ENCODE peak calls at places on chromosomes 13 and 19, in six cellular contexts. Z is esophagus squamous epithelium, X is AG04450, R is IMR-90, L is epithelial cell of proximal tubule, N is neural crest cell. D is an unnamed sample.

GRCh38 chr19:18832331-18833140 is 777 bp downstream of the UPF1 start:
- DNase-seq in N (no peak), L (no peak), Z (no peak), X (no peak), R (no peak), D (peak)

GRCh38 chr13:41707192-41707858 is 250.0 kb downstream of the RGCC start:
- DNase-seq in L (no peak), R (no peak), Z (no peak), N (no peak), X (no peak), D (peak)

GRCh38 chr13:110445183-110445582 is 116.3 kb downstream of the RAB20 start:
- DNase-seq in X (no peak), Z (no peak), R (peak), L (no peak), N (no peak), D (no peak)

GRCh38 chr19:898663-899062 is 5.4 kb downstream of the RNU6-9 start:
- DNase-seq in R (no peak), L (no peak), N (no peak), Z (no peak), X (no peak), D (no peak)

GRCh38 chr19:39845621-39846175 is 481 bp downstream of the FBL start:
- DNase-seq in Z (no peak), R (no peak), N (no peak), L (no peak), X (no peak), D (peak)

GRCh38 chr19:46755077-46755852 is 9.0 kb upstream of the STRN4 start:
- DNase-seq in Z (no peak), L (no peak), N (no peak), X (peak), R (peak), D (peak)

GRCh38 chr19:15025237-15025636 is 24.0 kb upstream of the CASP14 start:
- DNase-seq in N (no peak), L (no peak), R (no peak), Z (no peak), X (no peak), D (peak)

GRCh38 chr13:33764716-33765115 is 53.2 kb upstream of the RFC3 start:
- DNase-seq in X (no peak), R (no peak), L (no peak), Z (no peak), N (no peak), D (no peak)

GRCh38 chr19:55474269-55475265 is 1.9 kb upstream of the ZNF628 start:
- DNase-seq in L (peak), Z (no peak), N (no peak), X (no peak), R (no peak), D (no peak)

GRCh38 chr13:106373989-106374572 is 161.4 kb downstream of the EFNB2 start:
- DNase-seq in N (no peak), R (peak), X (no peak), L (no peak), Z (no peak), D (peak)

GRCh38 chr13:73428137-73428536 is 369.3 kb downstream of the KLF5 start:
- DNase-seq in X (peak), R (peak), N (no peak), Z (no peak), L (peak), D (peak)

GRCh38 chr13:27967736-27968315 is 1.3 kb downstream of the CDX2 start:
- DNase-seq in N (no peak), Z (no peak), R (no peak), X (no peak), L (no peak), D (no peak)

GRCh38 chr13:27969073-27969865 is at the start of gene CDX2:
- DNase-seq in R (no peak), L (no peak), N (no peak), Z (no peak), X (no peak), D (no peak)

GRCh38 chr13:27967203-27967735 is 1.8 kb downstream of the CDX2 start:
- DNase-seq in X (no peak), L (no peak), Z (no peak), N (no peak), R (no peak), D (no peak)

GRCh38 chr13:27969866-27970229 is 733 bp upstream of the CDX2 start:
- DNase-seq in Z (no peak), R (no peak), N (no peak), L (no peak), X (no peak), D (no peak)

GRCh38 chr13:27968316-27969072 is 621 bp downstream of the CDX2 start:
- DNase-seq in Z (no peak), X (no peak), N (no peak), R (no peak), L (no peak), D (no peak)
- TF ChIP-seq CTCF in Z (no peak), X (no peak), N (no peak), R (no peak), L (no peak), D (no peak)

GRCh38 chr13:113086031-113086750 is 19.4 kb upstream of the F7 start:
- DNase-seq in X (no peak), N (no peak), L (no peak), R (peak), Z (no peak), D (no peak)

GRCh38 chr13:113083022-113083373 is 22.6 kb upstream of the F7 start:
- DNase-seq in L (no peak), X (no peak), Z (no peak), R (no peak), N (no peak), D (no peak)

GRCh38 chr13:113084943-113085540 is 20.5 kb upstream of the F7 start:
- DNase-seq in X (no peak), Z (no peak), L (no peak), R (no peak), N (no peak), D (no peak)

GRCh38 chr13:113083402-113084061 is 22.1 kb upstream of the F7 start:
- DNase-seq in X (no peak), R (peak), N (no peak), L (no peak), Z (no peak), D (peak)

DNA sequence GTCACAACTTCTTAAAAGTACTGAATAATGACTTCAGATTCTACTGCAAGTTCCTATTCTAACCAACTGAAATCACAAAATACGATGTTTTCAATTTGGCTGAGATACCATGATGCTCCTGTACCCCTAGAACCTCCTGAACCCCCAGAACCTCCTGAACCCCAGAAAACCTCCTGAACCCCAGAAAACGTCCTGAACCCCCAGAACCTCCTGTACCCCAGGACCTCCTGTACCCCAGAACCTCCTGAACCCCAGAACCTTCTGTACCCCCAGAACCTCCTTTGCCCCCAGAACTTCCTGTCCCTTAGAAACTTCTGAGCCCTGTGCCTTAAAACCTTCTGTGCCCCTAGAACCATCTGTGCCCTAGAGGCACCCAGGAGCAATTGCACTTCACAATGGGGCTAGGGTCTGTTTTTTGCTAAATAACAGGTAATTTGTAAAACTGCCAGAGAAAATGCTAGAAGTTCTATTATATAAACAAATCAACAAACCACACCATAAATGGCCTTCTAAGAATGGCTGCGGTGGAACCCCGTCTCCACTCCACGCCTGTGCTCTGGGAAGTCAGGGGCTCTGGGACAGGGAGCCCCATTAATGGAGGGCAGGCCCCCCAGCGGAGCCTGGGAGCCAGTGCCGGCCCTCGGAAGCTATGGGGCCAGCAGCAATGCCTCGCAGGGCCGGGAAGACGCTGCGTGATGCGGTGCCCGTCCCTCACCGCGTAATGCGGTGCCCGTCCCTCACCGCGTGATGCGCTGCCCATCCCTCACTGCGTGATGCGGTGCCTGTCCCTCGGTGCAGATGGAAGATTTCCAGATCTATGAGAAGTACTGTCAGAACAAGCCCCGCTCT is 21.3 kb upstream of the F7 start:
- DNase-seq in L (no peak), N (no peak), Z (no peak), X (no peak), R (no peak), D (no peak)
- TF ChIP-seq CTCF in L (peak), N (peak), Z (no peak), X (peak), R (no peak), D (peak)

DNA sequence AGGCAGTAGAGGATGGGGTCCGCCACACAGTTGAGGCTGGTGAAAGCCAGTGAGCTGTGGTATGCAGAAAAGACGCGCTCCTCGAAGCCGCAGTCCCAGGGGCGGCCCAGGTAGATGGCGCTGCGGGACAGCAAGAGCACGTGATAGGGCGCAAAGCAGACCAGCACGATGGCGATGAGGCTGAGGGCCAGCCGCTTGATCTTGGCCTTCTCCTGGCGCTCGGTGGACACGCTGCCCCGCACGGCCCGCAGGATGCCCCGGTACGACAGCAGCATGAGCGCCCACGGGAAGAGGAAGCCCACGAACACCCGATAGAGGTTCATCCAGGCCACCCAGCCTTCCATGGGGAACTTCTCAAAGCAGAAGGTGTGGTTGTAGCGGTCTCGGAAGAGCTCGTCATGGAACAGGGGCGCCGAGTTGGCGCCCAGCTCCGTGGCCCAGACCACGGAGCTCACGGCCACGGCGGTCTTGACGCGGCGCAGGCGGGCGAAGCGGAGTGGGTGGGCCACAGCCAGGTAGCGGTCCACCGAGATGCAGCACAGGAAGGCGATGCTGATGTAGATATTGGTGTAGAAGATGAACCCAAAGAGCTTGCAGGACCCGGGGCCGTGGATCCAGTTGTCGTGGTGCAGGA is 6.5 kb upstream of the OPA3 start:
- DNase-seq in N (peak), X (no peak), Z (no peak), L (no peak), R (peak), D (no peak)
- TF ChIP-seq CTCF in N (peak), X (peak), Z (no peak), L (peak), R (peak), D (no peak)

DNA sequence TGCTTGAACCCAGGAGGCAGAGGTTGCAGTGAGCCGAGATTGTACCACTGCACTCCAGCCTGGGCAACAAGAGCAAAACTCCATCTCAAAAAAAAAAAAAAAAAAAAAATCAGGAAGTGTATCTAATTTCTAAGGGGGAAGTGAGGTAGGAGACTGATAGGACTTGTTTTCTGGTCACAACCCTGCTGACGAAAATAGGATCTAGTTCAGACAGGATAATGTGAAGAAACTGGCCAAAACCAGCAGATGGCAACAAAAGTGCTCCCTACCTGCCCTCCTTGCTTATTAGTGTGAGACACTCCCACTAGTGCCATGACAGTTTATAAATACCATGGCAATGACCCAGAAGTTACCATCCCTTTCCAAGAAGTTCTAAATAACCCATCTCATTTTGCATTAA is 36.0 kb upstream of the KPNA3 start:
- DNase-seq in X (no peak), R (no peak), Z (no peak), N (no peak), L (no peak), D (no peak)
- TF ChIP-seq CTCF in X (no peak), R (no peak), Z (no peak), N (no peak), L (no peak), D (no peak)